ENCODE peak calls at places on chromosomes 2 and 18, in five cellular contexts. T is amniotic stem cell, Q is anterior cingulate cortex, N is myocyte, P is ovary. Z is an unnamed sample.

GRCh38 chr2:159684796-159685195 is 27.5 kb upstream of the MARCHF7 start:
- DNase-seq in N (no peak), P (no peak), T (peak), Q (no peak), Z (peak)

GRCh38 chr2:100105678-100106054 is 36.7 kb downstream of the AFF3 start:
- DNase-seq in P (peak), N (no peak), T (no peak), Q (no peak), Z (no peak)

GRCh38 chr2:8067784-8068336 is 614.0 kb upstream of the ID2 start:
- DNase-seq in P (no peak), T (no peak), N (no peak), Q (no peak), Z (no peak)

GRCh38 chr2:52526735-52527134 is 1240.9 kb upstream of the CHAC2 start:
- DNase-seq in T (no peak), N (no peak), P (no peak), Q (no peak), Z (no peak)

GRCh38 chr2:184783576-184783975 is 185.2 kb downstream of the ZNF804A start:
- DNase-seq in Q (no peak), P (no peak), T (no peak), N (no peak), Z (no peak)

GRCh38 chr2:47249427-47249826 is 94.3 kb upstream of the STPG4 start:
- DNase-seq in Q (no peak), P (no peak), T (no peak), N (peak), Z (no peak)

GRCh38 chr2:223642496-223642895 is 40.3 kb upstream of the SCG2 start:
- DNase-seq in T (no peak), Q (no peak), P (no peak), N (no peak), Z (no peak)

GRCh38 chr2:217729426-217730058 is 273.3 kb downstream of the TNS1 start:
- DNase-seq in T (no peak), N (no peak), Q (no peak), P (no peak), Z (no peak)

GRCh38 chr2:201411421-201411820 is 39.8 kb downstream of the TRAK2 start:
- DNase-seq in Q (no peak), N (peak), P (no peak), T (no peak), Z (peak)

GRCh38 chr2:215693269-215693998 is 257.6 kb upstream of the FN1 start:
- DNase-seq in N (peak), T (peak), Q (no peak), P (peak), Z (peak)

GRCh38 chr2:229408356-229408755 is 137.3 kb upstream of the PID1 start:
- DNase-seq in N (peak), Q (no peak), T (peak), P (peak), Z (peak)

GRCh38 chr18:23196119-23197004 is 61.1 kb downstream of the CABLES1 start:
- DNase-seq in P (no peak), N (no peak), Q (no peak), T (no peak), Z (no peak)

GRCh38 chr2:215678094-215678493 is 242.2 kb upstream of the FN1 start:
- DNase-seq in P (no peak), N (no peak), Q (no peak), T (no peak), Z (no peak)

GRCh38 chr2:15893689-15894325 is 46.5 kb upstream of the MYCN start:
- DNase-seq in P (no peak), Q (no peak), T (no peak), N (no peak), Z (no peak)

GRCh38 chr2:44686561-44686960 is 254.9 kb upstream of the SIX3 start:
- DNase-seq in Q (no peak), N (no peak), P (no peak), T (peak), Z (peak)

GRCh38 chr18:2312440-2312839 is 258.9 kb downstream of the METTL4 start:
- DNase-seq in T (no peak), N (no peak), Q (no peak), P (no peak), Z (no peak)

GRCh38 chr2:201642579-201643215 is 606 bp downstream of the TMEM237 start:
- DNase-seq in T (no peak), Q (peak), P (peak), N (peak), Z (peak)

Z was measured in LHCN-M2.